ENCODE peak calls at places on chromosomes 13 and 19, in four cellular contexts. L is NCI-H1105 treated with DMSO at 0.1 percent for 48 hours, Q is renal cortical epithelial cell, S is neural crest cell. W is an unnamed sample.

GRCh38 chr13:91652389-91652788 is 254.0 kb downstream of the GPC5 start:
- DNase-seq in S (no peak), L (no peak), Q (no peak), W (no peak)

GRCh38 chr13:99800004-99800403 is 171.6 kb downstream of the ZIC5 start:
- DNase-seq in Q (no peak), L (no peak), S (no peak), W (no peak)

GRCh38 chr19:32599736-32600157 is 18.8 kb downstream of the PDCD5 start:
- DNase-seq in Q (peak; percentile 67), S (peak; percentile 53), L (peak; percentile 75), W (peak; percentile 5)

GRCh38 chr19:28213476-28214082 is 999.4 kb downstream of the UQCRFS1 start:
- DNase-seq in Q (peak; percentile 52), S (no peak), L (no peak), W (no peak)

GRCh38 chr13:36857273-36857672 is 38.3 kb downstream of the RFXAP start:
- DNase-seq in Q (no peak), S (no peak), L (no peak), W (no peak)

GRCh38 chr13:98405690-98406344 is 171.1 kb downstream of the STK24 start:
- DNase-seq in S (no peak), L (peak; percentile 85), Q (no peak), W (no peak)

GRCh38 chr13:31987535-31988170 is 43.9 kb upstream of the FRY start:
- DNase-seq in S (no peak), L (no peak), Q (no peak), W (no peak)

GRCh38 chr19:17244618-17245534 is 843 bp downstream of the NR2F6 start:
- DNase-seq in Q (no peak), L (peak; percentile 2), S (no peak), W (no peak)

GRCh38 chr19:8108560-8109445 is 40.6 kb downstream of the FBN3 start:
- DNase-seq in S (no peak), Q (no peak), L (no peak), W (no peak)

GRCh38 chr13:83620535-83621220 is 261.6 kb downstream of the SLITRK1 start:
- DNase-seq in L (no peak), S (no peak), Q (no peak), W (no peak)

GRCh38 chr13:44573790-44574465 is 2.2 kb downstream of the TSC22D1 start:
- DNase-seq in L (no peak), S (no peak), Q (peak; percentile 77), W (no peak)

GRCh38 chr13:39776439-39776838 is 121.0 kb downstream of the COG6 start:
- DNase-seq in S (no peak), Q (no peak), L (no peak), W (no peak)

GRCh38 chr13:63737418-63737817 is 2321.8 kb upstream of the PCDH20 start:
- DNase-seq in Q (no peak), S (no peak), L (no peak), W (no peak)

GRCh38 chr13:109881347-109881725 is 95.0 kb upstream of the IRS2 start:
- DNase-seq in Q (no peak), L (no peak), S (no peak), W (no peak)

GRCh38 chr19:40229484-40229883 is 3.0 kb upstream of the CCNP start:
- DNase-seq in L (no peak), S (no peak), Q (peak; percentile 33), W (no peak)

GRCh38 chr19:12365094-12365371 is 450 bp downstream of the ZNF442 start:
- DNase-seq in S (no peak), Q (no peak), L (no peak), W (no peak)

GRCh38 chr19:53789708-53790678 is 34.1 kb downstream of the NLRP12 start:
- DNase-seq in L (no peak), Q (no peak), S (no peak), W (no peak)

GRCh38 chr19:43504426-43505185 is at the start of gene PHLDB3:
- DNase-seq in S (no peak), L (peak; percentile 44), Q (peak; percentile 2), W (no peak)

GRCh38 chr13:38415233-38415632 is 65.6 kb downstream of the UFM1 start:
- DNase-seq in L (no peak), Q (peak; percentile 23), S (no peak), W (no peak)

GRCh38 chr13:74528751-74529513 is 394.7 kb upstream of the KLF12 start:
- DNase-seq in S (no peak), Q (peak; percentile 23), L (no peak), W (no peak)

GRCh38 chr13:98539655-98540054 is 37.3 kb downstream of the STK24 start:
- DNase-seq in S (no peak), Q (no peak), L (no peak), W (peak; percentile 79)

GRCh38 chr19:1856698-1857603 is 6.4 kb downstream of the KLF16 start:
- DNase-seq in L (no peak), Q (peak; percentile 77), S (no peak), W (peak; percentile 52)

GRCh38 chr13:42360046-42360445 is 88.1 kb downstream of the AKAP11 start:
- DNase-seq in L (no peak), S (no peak), Q (no peak), W (no peak)

GRCh38 chr19:2540646-2541454 is 64.9 kb downstream of the GADD45B start:
- DNase-seq in L (no peak), Q (peak; percentile 92), S (peak; percentile 65), W (no peak)

W was measured in NCI-H2171.